ENCODE peak calls at places on chromosome 4, in eight cellular contexts. V is lower leg skin, B is thyroid gland, Z is heart left ventricle, L is astrocyte of the spinal cord, I is A549, K is esophagus muscularis mucosa, A is neuronal stem cell. O is an unnamed sample.

GRCh38 chr4:183147191-183147590 is 48.1 kb downstream of the WWC2 start:
- DNase-seq in I (no peak), B (no peak), K (no peak), A (no peak), V (no peak), Z (no peak), L (no peak), O (no peak)

GRCh38 chr4:100799767-100800539 is 282.1 kb upstream of the EMCN start:
- DNase-seq in B (no peak), K (no peak), L (no peak), A (no peak), Z (no peak), V (no peak), I (no peak), O (no peak)

GRCh38 chr4:22515888-22516541 is at the start of gene ADGRA3:
- DNase-seq in V (peak; percentile 30), B (peak; percentile 85), L (peak; percentile 75), I (peak; percentile 63), Z (peak; percentile 88), A (peak; percentile 80), K (no peak), O (peak; percentile 82)

GRCh38 chr4:75327804-75328512 is 186.2 kb downstream of the RCHY1 start:
- DNase-seq in V (peak; percentile 18), I (no peak), B (peak; percentile 3), L (no peak), Z (no peak), K (no peak), A (no peak), O (peak; percentile 84)

GRCh38 chr4:48472794-48473193 is 10.3 kb upstream of the SLC10A4 start:
- DNase-seq in I (no peak), K (no peak), B (no peak), V (no peak), L (no peak), Z (no peak), A (no peak), O (no peak)

GRCh38 chr4:7340553-7341433 is 93.9 kb downstream of the PSAPL1 start:
- DNase-seq in V (no peak), Z (no peak), L (no peak), A (no peak), B (no peak), K (no peak), I (no peak), O (no peak)

GRCh38 chr4:183300070-183300469 is 20.0 kb downstream of the CLDN22 start:
- DNase-seq in K (no peak), B (no peak), Z (no peak), V (no peak), L (peak; percentile 16), I (no peak), A (no peak), O (no peak)

GRCh38 chr4:107050525-107051135 is 14.5 kb upstream of the DKK2 start:
- DNase-seq in I (peak; percentile 9), K (no peak), A (peak; percentile 3), L (no peak), Z (no peak), V (no peak), B (no peak), O (no peak)

GRCh38 chr4:74794341-74794801 is at the start of gene BTC:
- DNase-seq in A (peak; percentile 18), B (peak; percentile 78), K (no peak), Z (peak; percentile 19), V (peak; percentile 13), L (peak; percentile 5), I (peak; percentile 69), O (peak; percentile 77)

GRCh38 chr4:74503580-74503979 is 58.6 kb downstream of the AREG start:
- DNase-seq in B (no peak), A (no peak), K (no peak), V (no peak), L (peak; percentile 77), Z (no peak), I (no peak), O (no peak)

GRCh38 chr4:6938237-6938636 is 28.6 kb downstream of the TBC1D14 start:
- DNase-seq in I (no peak), V (peak; percentile 55), L (no peak), A (no peak), Z (peak; percentile 77), K (no peak), B (no peak), O (no peak)

GRCh38 chr4:7043521-7044414 is 596 bp downstream of the TADA2B start:
- DNase-seq in B (peak; percentile 39), K (no peak), Z (peak; percentile 58), A (no peak), I (peak; percentile 22), V (no peak), L (peak; percentile 40), O (peak; percentile 81)

GRCh38 chr4:98517444-98518021 is 140.9 kb downstream of the TSPAN5 start:
- DNase-seq in A (no peak), K (peak; percentile 68), Z (no peak), I (peak; percentile 51), B (no peak), L (no peak), V (no peak), O (no peak)

GRCh38 chr4:98518555-98519267 is 139.7 kb downstream of the TSPAN5 start:
- DNase-seq in Z (no peak), I (no peak), K (no peak), A (no peak), L (no peak), B (no peak), V (no peak), O (no peak)

GRCh38 chr4:98516042-98516440 is 142.4 kb downstream of the TSPAN5 start:
- DNase-seq in B (no peak), K (no peak), A (no peak), I (peak; percentile 53), L (peak; percentile 88), Z (no peak), V (no peak), O (no peak)

GRCh38 chr4:98514930-98515809 is 143.2 kb downstream of the TSPAN5 start:
- DNase-seq in B (no peak), I (no peak), A (no peak), Z (no peak), V (no peak), K (peak; percentile 72), L (no peak), O (no peak)

GRCh38 chr4:98516441-98517323 is 141.7 kb downstream of the TSPAN5 start:
- DNase-seq in V (no peak), I (no peak), A (no peak), Z (no peak), B (no peak), L (no peak), K (peak; percentile 70), O (no peak)
- H3K4me3 ChIP-seq in V (no peak overlapping the region), I (no peak overlapping the region), A (no peak overlapping the region), Z (no peak overlapping the region), B (no peak overlapping the region), L (no peak overlapping the region), K (no peak overlapping the region), O (no peak overlapping the region)

GRCh38 chr4:139736661-139737060 is 71.0 kb downstream of the MGST2 start:
- DNase-seq in K (no peak), L (no peak), Z (no peak), I (no peak), B (no peak), V (no peak), A (no peak), O (no peak)
- H3K4me3 ChIP-seq in K (no peak overlapping the region), L (no peak overlapping the region), Z (no peak overlapping the region), I (no peak overlapping the region), B (no peak overlapping the region), V (no peak overlapping the region), A (no peak overlapping the region), O (no peak overlapping the region)

GRCh38 chr4:117514779-117515178 is 429.4 kb upstream of the TRAM1L1 start:
- DNase-seq in V (no peak), B (no peak), K (no peak), L (no peak), I (no peak), A (no peak), Z (no peak), O (no peak)
- H3K4me3 ChIP-seq in V (no peak overlapping the region), B (no peak overlapping the region), K (no peak overlapping the region), L (no peak overlapping the region), I (no peak overlapping the region), A (no peak overlapping the region), Z (no peak overlapping the region), O (no peak overlapping the region)

GRCh38 chr4:186727149-186727976 is 3.7 kb upstream of the FAT1 start:
- DNase-seq in I (peak; percentile 47), K (peak; percentile 88), Z (no peak), A (no peak), L (peak; percentile 24), V (no peak), B (no peak), O (no peak)
- H3K4me3 ChIP-seq in I (peak overlapping the region; percentile 67), K (peak overlapping the region; percentile 87), Z (peak overlapping the region; percentile 70), A (peak overlapping the region; percentile 91), L (peak overlapping the region; percentile 96), V (peak overlapping the region; percentile 40), B (peak overlapping the region; percentile 65), O (peak overlapping the region; percentile 97)

DNA sequence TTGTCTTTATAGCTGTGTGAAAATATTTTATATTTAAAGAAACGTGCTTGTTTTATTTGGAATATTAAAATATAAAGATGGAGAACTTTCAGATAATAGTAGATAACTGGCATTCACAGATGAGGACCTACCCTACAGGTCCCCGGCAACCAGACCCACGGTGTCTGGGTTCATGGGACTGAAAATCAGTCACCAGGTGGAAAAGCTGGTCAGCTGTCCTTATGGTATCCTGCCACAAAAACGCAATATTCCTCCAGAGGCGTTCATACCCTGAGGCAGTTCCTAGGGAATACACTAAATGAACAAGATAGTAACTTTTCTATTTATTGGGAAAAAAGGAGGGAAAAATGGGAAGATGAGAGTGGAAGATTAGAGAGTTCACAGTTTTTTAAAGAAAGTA is 1.2 kb downstream of the TLR6 start:
- DNase-seq in V (no peak), A (no peak), K (no peak), Z (no peak), L (no peak), I (no peak), B (no peak), O (no peak)
- H3K4me3 ChIP-seq in V (no peak overlapping the region), A (no peak overlapping the region), K (no peak overlapping the region), Z (peak overlapping the region; percentile 27), L (no peak overlapping the region), I (peak overlapping the region; percentile 49), B (no peak overlapping the region), O (no peak overlapping the region)

GRCh38 chr4:41880840-41881831 is 54.1 kb upstream of the TMEM33 start:
- DNase-seq in A (no peak), L (peak; percentile 9), Z (no peak), K (no peak), V (no peak), B (no peak), I (no peak), O (no peak)
- H3K4me3 ChIP-seq in A (no peak overlapping the region), L (no peak overlapping the region), Z (peak overlapping the region; percentile 39), K (peak overlapping the region; percentile 48), V (peak overlapping the region; percentile 13), B (peak overlapping the region; percentile 28), I (peak overlapping the region; percentile 72), O (peak overlapping the region; percentile 70)

DNA sequence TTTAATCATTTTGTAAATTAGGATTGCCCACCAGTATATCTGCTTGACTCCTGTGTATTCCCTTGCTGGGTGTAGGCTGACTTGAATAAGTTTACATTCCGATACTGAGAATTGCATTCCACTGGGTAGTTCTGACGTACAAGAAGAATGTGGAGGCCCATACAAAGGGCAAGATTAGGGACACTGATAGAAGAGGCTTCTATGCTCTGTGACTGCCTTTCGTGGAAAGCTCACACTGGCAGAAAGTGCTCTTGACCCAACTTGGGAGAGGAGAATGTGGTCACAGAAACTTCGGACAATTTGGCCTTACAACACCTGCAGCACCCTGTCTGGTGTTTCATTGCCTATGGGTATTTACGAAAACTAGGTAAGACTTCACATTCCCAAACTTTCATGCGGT is 126.3 kb downstream of the RAPGEF2 start:
- DNase-seq in K (no peak), Z (no peak), I (peak; percentile 49), A (peak; percentile 70), V (no peak), L (peak; percentile 74), B (no peak), O (no peak)
- H3K4me3 ChIP-seq in K (peak overlapping the region; percentile 45), Z (peak overlapping the region; percentile 45), I (no peak overlapping the region), A (no peak overlapping the region), V (no peak overlapping the region), L (no peak overlapping the region), B (no peak overlapping the region), O (peak overlapping the region; percentile 56)